ENCODE peak calls at places on chromosome 16, in nine cellular contexts. N, Z, S, K, B, R, M, Q and O are unnamed samples. For H3K27me3, the result is how much of the 10 kb centered on the place peaks cover.

GRCh38 chr16:52729731-52730130 is 182.8 kb upstream of the TOX3 start:
- DNase-seq in N (no peak), Z (no peak), S (no peak), K (no peak), B (no peak), R (no peak), M (no peak), Q (no peak), O (no peak)

GRCh38 chr16:2511128-2511785 is 2.5 kb upstream of the ATP6V0C start:
- DNase-seq in N (peak), Z (peak), S (peak), K (no peak), B (peak), R (peak), M (no peak), Q (peak), O (peak)

GRCh38 chr16:76278976-76279375 is 1.8 kb downstream of the CNTNAP4 start:
- DNase-seq in N (no peak), Z (no peak), S (no peak), K (no peak), B (no peak), R (no peak), M (no peak), Q (peak), O (no peak)

GRCh38 chr16:1290032-1290431 is 19.4 kb upstream of the UBE2I start:
- DNase-seq in N (no peak), Z (no peak), S (no peak), K (no peak), B (peak), R (no peak), M (no peak), Q (peak), O (no peak)

GRCh38 chr16:29920690-29921371 is 5.2 kb downstream of the KCTD13 start:
- DNase-seq in N (peak), Z (no peak), S (no peak), K (no peak), B (peak), R (no peak), M (no peak), Q (no peak), O (no peak)

GRCh38 chr16:48188449-48189102 is 32.8 kb upstream of the ABCC12 start:
- DNase-seq in N (no peak), Z (no peak), S (peak), K (no peak), B (no peak), R (no peak), M (no peak), Q (no peak), O (no peak)

GRCh38 chr16:81403601-81404391 is 40.8 kb upstream of the CMIP start:
- DNase-seq in N (peak), Z (peak), S (peak), K (peak), B (peak), R (peak), M (peak), Q (peak), O (peak)

GRCh38 chr16:70434489-70435260 is 4.2 kb downstream of the ST3GAL2 start:
- DNase-seq in N (no peak), Z (no peak), S (no peak), K (no peak), B (no peak), R (no peak), M (no peak), Q (no peak), O (no peak)

GRCh38 chr16:47873434-47873833 is 282.4 kb downstream of the ABCC12 start:
- DNase-seq in N (no peak), Z (no peak), S (no peak), K (no peak), B (no peak), R (no peak), M (no peak), Q (no peak), O (no peak)

GRCh38 chr16:2468142-2468724 is 2.9 kb upstream of the NTN3 start:
- DNase-seq in N (peak), Z (no peak), S (no peak), K (no peak), B (peak), R (no peak), M (no peak), Q (peak), O (no peak)

GRCh38 chr16:20898938-20899502 is 1.1 kb downstream of the DCUN1D3 start:
- DNase-seq in N (peak), Z (no peak), S (no peak), K (no peak), B (peak), R (no peak), M (no peak), Q (no peak), O (no peak)

DNA sequence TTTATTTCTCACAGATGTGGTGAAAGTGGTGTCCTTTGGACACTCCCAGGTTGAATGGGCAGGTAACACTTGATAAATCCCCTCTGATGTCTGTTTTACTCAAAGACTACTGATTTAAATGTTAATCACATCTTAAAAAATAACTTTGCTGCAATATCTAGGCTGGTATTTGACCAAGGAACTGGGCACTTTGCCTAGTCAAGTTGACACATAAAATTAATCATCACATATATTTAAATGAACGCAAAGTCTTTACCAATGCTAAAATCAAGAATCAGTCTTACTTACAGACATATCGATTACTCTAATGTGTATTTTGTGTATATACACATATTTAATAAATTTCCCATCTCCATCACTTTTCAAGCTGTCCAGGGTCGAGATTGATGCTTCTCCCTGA is 7.0 kb downstream of the MT2A start:
- DNase-seq in N (no peak), Z (no peak), S (no peak), K (no peak), B (no peak), R (no peak), M (no peak), Q (no peak), O (no peak)
- H3K27me3 ChIP-seq in N (under half), Z (under half), S (under half), K (under half), B (under half), R (under half), M (under half), Q (half or more), O (under half)

DNA sequence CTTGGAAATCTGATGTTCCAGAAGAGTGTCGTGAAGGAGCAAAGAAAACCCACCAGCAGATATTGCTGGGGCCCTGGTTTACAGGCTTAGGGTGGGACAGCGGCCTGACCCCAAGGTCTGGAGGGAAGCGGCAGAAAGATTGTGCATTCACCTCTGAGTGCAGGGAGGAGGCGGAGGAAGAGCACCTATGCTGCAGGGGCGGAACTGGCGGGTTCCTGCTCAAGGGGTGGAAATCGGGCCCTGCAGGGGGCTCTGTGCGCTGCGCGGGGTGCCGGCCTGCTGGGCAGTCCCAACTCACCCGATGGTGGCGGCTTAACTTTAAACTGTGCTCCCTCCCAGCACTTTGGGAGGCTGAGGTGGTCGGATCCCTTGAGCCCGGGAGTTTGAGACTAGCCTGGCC is 47.5 kb downstream of the COX4I1 start:
- DNase-seq in N (no peak), Z (peak), S (no peak), K (no peak), B (no peak), R (no peak), M (no peak), Q (no peak), O (no peak)
- H3K27me3 ChIP-seq in N (under half), Z (under half), S (under half), K (under half), B (under half), R (under half), M (under half), Q (under half), O (under half)

GRCh38 chr16:67397812-67398545 is 4.7 kb upstream of the TPPP3 start:
- DNase-seq in N (no peak), Z (no peak), S (no peak), K (no peak), B (peak), R (no peak), M (no peak), Q (peak), O (no peak)
- H3K27me3 ChIP-seq in N (under half), Z (under half), S (under half), K (under half), B (under half), R (under half), M (under half), Q (under half), O (under half)

GRCh38 chr16:86503830-86504229 is 6.5 kb upstream of the FOXF1 start:
- DNase-seq in N (no peak), Z (peak), S (no peak), K (no peak), B (peak), R (no peak), M (no peak), Q (no peak), O (no peak)

GRCh38 chr16:86507173-86508027 is 2.9 kb upstream of the FOXF1 start:
- DNase-seq in N (no peak), Z (peak), S (no peak), K (no peak), B (peak), R (no peak), M (no peak), Q (peak), O (no peak)

GRCh38 chr16:86504315-86505184 is 5.8 kb upstream of the FOXF1 start:
- DNase-seq in N (no peak), Z (peak), S (no peak), K (no peak), B (peak), R (no peak), M (no peak), Q (no peak), O (no peak)

GRCh38 chr16:86505899-86506864 is 4.1 kb upstream of the FOXF1 start:
- DNase-seq in N (no peak), Z (no peak), S (no peak), K (no peak), B (peak), R (no peak), M (no peak), Q (peak), O (no peak)

DNA sequence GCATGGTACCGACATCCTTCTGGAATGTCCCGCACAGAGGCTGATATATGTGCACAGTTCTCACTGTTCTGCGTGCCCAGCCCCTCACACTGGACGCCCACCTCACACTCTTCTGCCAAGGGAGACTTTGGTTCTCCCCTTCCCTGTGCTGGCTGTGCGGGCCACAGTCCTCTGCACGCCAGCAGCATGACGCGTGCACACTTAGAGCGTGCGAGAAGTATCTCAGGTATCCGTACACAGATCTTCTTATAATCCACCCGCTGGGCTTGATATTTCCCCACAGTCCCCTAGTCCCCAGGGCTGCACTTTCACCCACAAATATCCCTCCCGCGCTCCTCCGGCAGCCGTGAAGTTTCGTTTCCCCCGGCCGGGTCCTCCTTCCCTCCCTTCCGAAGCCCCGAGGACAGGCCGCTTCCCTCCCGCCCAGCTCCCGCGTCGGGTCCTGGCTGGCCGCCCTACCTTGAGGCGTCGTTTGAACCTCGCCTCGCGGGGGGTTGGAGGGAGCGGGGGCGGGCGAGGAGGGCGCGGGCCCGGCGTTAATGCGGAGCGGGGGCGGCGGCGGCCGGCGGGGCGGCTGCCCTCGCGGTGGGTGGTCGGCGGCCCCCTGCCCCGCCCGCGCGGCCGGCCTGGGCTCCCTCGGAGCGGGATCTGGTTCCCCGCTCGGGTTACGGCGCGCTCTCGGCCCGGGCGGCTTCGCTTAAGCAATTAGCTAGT is 5.0 kb upstream of the FOXF1 start:
- DNase-seq in N (no peak), Z (peak), S (no peak), K (no peak), B (peak), R (no peak), M (no peak), Q (peak), O (no peak)
- H3K27me3 ChIP-seq in N (half or more), Z (under half), S (half or more), K (under half), B (half or more), R (half or more), M (half or more), Q (half or more), O (half or more)

GRCh38 chr16:57918994-57919393 is 51.9 kb downstream of the CNGB1 start:
- DNase-seq in N (no peak), Z (no peak), S (no peak), K (no peak), B (no peak), R (no peak), M (no peak), Q (no peak), O (no peak)
- H3K27me3 ChIP-seq in N (under half), Z (under half), S (under half), K (under half), B (under half), R (under half), M (under half), Q (under half), O (under half)

GRCh38 chr16:84425696-84426095 is 57.4 kb downstream of the ATP2C2 start:
- DNase-seq in N (no peak), Z (no peak), S (no peak), K (no peak), B (peak), R (no peak), M (no peak), Q (no peak), O (no peak)
- H3K27me3 ChIP-seq in N (under half), Z (under half), S (under half), K (under half), B (under half), R (under half), M (under half), Q (under half), O (under half)